ENCODE peak calls at places on chromosome 2, in nine cellular contexts. B is uterus, W is transverse colon, U is HFF-Myc, L is left ventricle myocardium inferior, Y is GM23338, D is upper lobe of right lung, P is body of pancreas, Z is astrocyte of the spinal cord. G is an unnamed sample.

GRCh38 chr2:101766871-101767739 is 69.6 kb downstream of the MAP4K4 start:
- DNase-seq in B (no peak), W (no peak), U (peak; percentile 62), L (no peak), Y (peak; percentile 64), D (no peak), P (no peak), Z (peak; percentile 96), G (no peak)

GRCh38 chr2:237818066-237818473 is 19.5 kb downstream of the RBM44 start:
- DNase-seq in B (no peak), W (no peak), U (no peak), L (no peak), Y (no peak), D (no peak), P (no peak), Z (peak; percentile 10), G (no peak)

GRCh38 chr2:17355608-17356329 is 162.5 kb downstream of the RAD51AP2 start:
- DNase-seq in B (no peak), W (no peak), U (no peak), L (no peak), Y (no peak), D (no peak), P (no peak), Z (peak; percentile 20), G (no peak)

GRCh38 chr2:70688427-70688826 is 79.6 kb downstream of the ADD2 start:
- DNase-seq in B (no peak), W (no peak), U (no peak), L (no peak), Y (no peak), D (peak; percentile 9), P (no peak), Z (no peak), G (no peak)

GRCh38 chr2:224584111-224584764 is 925 bp downstream of the CUL3 start:
- DNase-seq in B (peak; percentile 22), W (peak; percentile 36), U (no peak), L (peak; percentile 30), Y (peak; percentile 62), D (peak; percentile 69), P (peak; percentile 35), Z (peak; percentile 46), G (no peak)

GRCh38 chr2:199202964-199203363 is 254.8 kb downstream of the SATB2 start:
- DNase-seq in B (no peak), W (no peak), U (no peak), L (no peak), Y (no peak), D (no peak), P (no peak), Z (no peak), G (no peak)

GRCh38 chr2:117470311-117471095 is 344.0 kb upstream of the DDX18 start:
- DNase-seq in B (no peak), W (peak; percentile 41), U (peak; percentile 6), L (no peak), Y (peak; percentile 93), D (no peak), P (peak; percentile 48), Z (no peak), G (peak; percentile 17)

GRCh38 chr2:222656544-222657446 is 903 bp upstream of the FARSB start:
- DNase-seq in B (no peak), W (no peak), U (no peak), L (no peak), Y (peak; percentile 18), D (no peak), P (no peak), Z (no peak), G (no peak)

GRCh38 chr2:140442319-140442718 is 1662.1 kb upstream of the NXPH2 start:
- DNase-seq in B (no peak), W (no peak), U (no peak), L (no peak), Y (no peak), D (no peak), P (no peak), Z (no peak), G (no peak)

GRCh38 chr2:30653847-30654246 is 153.4 kb downstream of the CAPN13 start:
- DNase-seq in B (no peak), W (no peak), U (no peak), L (peak; percentile 47), Y (no peak), D (no peak), P (no peak), Z (peak; percentile 87), G (no peak)

GRCh38 chr2:179377296-179377695 is 112.7 kb upstream of the SESTD1 start:
- DNase-seq in B (no peak), W (no peak), U (no peak), L (no peak), Y (no peak), D (no peak), P (no peak), Z (peak; percentile 36), G (no peak)

GRCh38 chr2:209986405-209986804 is 16.0 kb upstream of the RPE start:
- DNase-seq in B (no peak), W (no peak), U (no peak), L (no peak), Y (no peak), D (no peak), P (no peak), Z (peak; percentile 22), G (no peak)

GRCh38 chr2:217064234-217065103 is 204.6 kb upstream of the TNP1 start:
- DNase-seq in B (peak; percentile 54), W (no peak), U (no peak), L (peak; percentile 31), Y (peak; percentile 61), D (no peak), P (no peak), Z (peak; percentile 93), G (no peak)

GRCh38 chr2:11389551-11390528 is 45.4 kb upstream of the ROCK2 start:
- DNase-seq in B (no peak), W (peak; percentile 75), U (peak; percentile 44), L (no peak), Y (no peak), D (no peak), P (peak; percentile 34), Z (peak; percentile 87), G (peak; percentile 88)

GRCh38 chr2:37630298-37630697 is 41.1 kb downstream of the CDC42EP3 start:
- DNase-seq in B (no peak), W (no peak), U (no peak), L (no peak), Y (no peak), D (no peak), P (no peak), Z (no peak), G (no peak)

GRCh38 chr2:9703701-9704221 is 73.0 kb upstream of the YWHAQ start:
- DNase-seq in B (no peak), W (peak; percentile 31), U (peak; percentile 85), L (no peak), Y (no peak), D (no peak), P (no peak), Z (peak; percentile 78), G (no peak)

GRCh38 chr2:235651643-235652042 is 157.8 kb downstream of the AGAP1 start:
- DNase-seq in B (no peak), W (no peak), U (no peak), L (no peak), Y (no peak), D (no peak), P (no peak), Z (no peak), G (no peak)

GRCh38 chr2:235649418-235649817 is 155.6 kb downstream of the AGAP1 start:
- DNase-seq in B (no peak), W (no peak), U (no peak), L (no peak), Y (no peak), D (no peak), P (no peak), Z (no peak), G (no peak)

GRCh38 chr2:235644191-235644590 is 150.3 kb downstream of the AGAP1 start:
- DNase-seq in B (no peak), W (no peak), U (no peak), L (no peak), Y (no peak), D (no peak), P (no peak), Z (no peak), G (no peak)

GRCh38 chr2:235647264-235647663 is 153.4 kb downstream of the AGAP1 start:
- DNase-seq in B (no peak), W (no peak), U (no peak), L (no peak), Y (no peak), D (no peak), P (no peak), Z (no peak), G (no peak)

GRCh38 chr2:235647836-235648235 is 154.0 kb downstream of the AGAP1 start:
- DNase-seq in B (no peak), W (no peak), U (no peak), L (no peak), Y (no peak), D (no peak), P (no peak), Z (no peak), G (no peak)
- TF ChIP-seq CTCF in B (no peak), W (no peak), U (no peak), L (no peak), Y (no peak), D (no peak), P (no peak), Z (no peak), G (no peak)

GRCh38 chr2:59256290-59256689 is 1015.2 kb upstream of the FANCL start:
- DNase-seq in B (no peak), W (no peak), U (no peak), L (no peak), Y (no peak), D (no peak), P (no peak), Z (no peak), G (no peak)
- H3K4me3 ChIP-seq in B (no peak overlapping the region), W (no peak overlapping the region), U (no peak overlapping the region), L (no peak overlapping the region), Y (no peak overlapping the region), D (no peak overlapping the region), P (no peak overlapping the region), Z (no peak overlapping the region), G (no peak overlapping the region)

DNA sequence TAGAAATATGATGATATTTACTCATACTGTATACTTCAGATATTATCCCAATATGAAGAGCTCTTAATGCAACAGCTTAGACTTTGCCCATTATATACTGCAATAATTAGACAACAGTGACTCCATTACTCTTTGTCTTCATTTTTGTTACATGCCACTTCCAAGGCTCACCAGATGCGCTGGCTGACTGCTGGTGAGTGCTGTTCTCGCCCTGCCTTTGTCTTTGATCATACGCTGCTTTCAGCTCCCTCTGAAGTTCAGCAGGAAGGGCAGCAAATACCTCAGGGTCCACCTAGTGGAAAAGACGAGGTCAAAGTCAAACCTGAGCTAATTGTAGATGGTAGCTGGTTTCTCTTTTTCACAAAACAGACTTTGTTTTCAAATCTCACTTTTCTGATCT is 66.3 kb downstream of the EIF5B start:
- DNase-seq in B (no peak), W (no peak), U (no peak), L (no peak), Y (peak; percentile 80), D (no peak), P (no peak), Z (no peak), G (no peak)
- TF ChIP-seq CTCF in B (no peak), W (no peak), U (no peak), L (peak; percentile 25), Y (peak; percentile 39), D (no peak), P (no peak), Z (no peak), G (peak; percentile 39)

DNA sequence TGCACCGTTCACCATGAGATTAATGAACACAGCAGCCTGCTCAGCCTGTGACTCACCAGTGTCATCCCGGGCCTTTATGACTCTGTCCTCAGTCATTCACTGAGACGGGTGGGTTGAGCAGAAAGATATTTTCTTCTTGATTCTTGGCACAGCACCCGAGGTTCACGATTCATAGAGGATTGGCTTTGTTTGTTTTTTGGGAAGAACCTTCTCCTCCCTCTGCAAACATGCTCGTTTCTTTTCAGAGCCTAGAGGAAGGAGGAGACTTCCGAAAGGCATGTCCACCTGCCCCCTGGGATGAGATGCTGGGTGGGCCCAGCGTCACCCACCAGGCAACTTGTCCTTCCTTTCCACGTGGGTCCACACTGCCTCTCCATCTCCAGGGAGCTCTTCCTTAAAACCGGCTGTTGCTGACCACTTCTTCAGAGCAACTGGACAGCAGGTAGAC is 199.2 kb downstream of the GLI2 start:
- DNase-seq in B (peak; percentile 48), W (peak; percentile 57), U (no peak), L (no peak), Y (no peak), D (no peak), P (no peak), Z (peak; percentile 88), G (peak; percentile 71)
- H3K4me3 ChIP-seq in B (no peak overlapping the region), W (no peak overlapping the region), U (peak overlapping the region; percentile 1), L (no peak overlapping the region), Y (no peak overlapping the region), D (no peak overlapping the region), P (no peak overlapping the region), Z (no peak overlapping the region), G (peak overlapping the region; percentile 28)

G was measured in LNCaP clone FGC.